ENCODE peak calls at places on chromosomes 6 and 20, in six cellular contexts. One of them, this sample, is unnamed.

GRCh38 chr6:45754432-45754831 is 261.2 kb downstream of the CLIC5 start:
- DNase-seq in ovary: no peak
- DNase-seq in CD8-positive, alpha-beta T cell: no peak
- DNase-seq in GM06990: no peak
- DNase-seq in colonic mucosa: no peak
- DNase-seq in fibroblast of lung: no peak
- DNase-seq in this sample: no peak

GRCh38 chr6:139853302-139853992 is 479.0 kb upstream of the CITED2 start:
- DNase-seq in ovary: no peak
- DNase-seq in CD8-positive, alpha-beta T cell: no peak
- DNase-seq in GM06990: no peak
- DNase-seq in colonic mucosa: peak
- DNase-seq in fibroblast of lung: no peak
- DNase-seq in this sample: peak

GRCh38 chr6:27616313-27617045 is 143.6 kb upstream of the ZNF184 start:
- DNase-seq in ovary: no peak
- DNase-seq in CD8-positive, alpha-beta T cell: no peak
- DNase-seq in GM06990: no peak
- DNase-seq in colonic mucosa: no peak
- DNase-seq in fibroblast of lung: no peak
- DNase-seq in this sample: no peak

GRCh38 chr6:108897371-108897770 is 49.1 kb downstream of the ARMC2 start:
- DNase-seq in ovary: no peak
- DNase-seq in CD8-positive, alpha-beta T cell: no peak
- DNase-seq in GM06990: no peak
- DNase-seq in colonic mucosa: no peak
- DNase-seq in fibroblast of lung: peak
- DNase-seq in this sample: peak

GRCh38 chr20:46814366-46815232 is 80.0 kb upstream of the EYA2 start:
- DNase-seq in ovary: no peak
- DNase-seq in CD8-positive, alpha-beta T cell: no peak
- DNase-seq in GM06990: no peak
- DNase-seq in colonic mucosa: no peak
- DNase-seq in fibroblast of lung: peak
- DNase-seq in this sample: peak

GRCh38 chr6:168968801-168969200 is 284.8 kb downstream of the THBS2 start:
- DNase-seq in ovary: no peak
- DNase-seq in CD8-positive, alpha-beta T cell: no peak
- DNase-seq in GM06990: no peak
- DNase-seq in colonic mucosa: no peak
- DNase-seq in fibroblast of lung: no peak
- DNase-seq in this sample: no peak

GRCh38 chr6:13788820-13789219 is 25.5 kb downstream of the MCUR1 start:
- DNase-seq in ovary: no peak
- DNase-seq in CD8-positive, alpha-beta T cell: no peak
- DNase-seq in GM06990: no peak
- DNase-seq in colonic mucosa: no peak
- DNase-seq in fibroblast of lung: no peak
- DNase-seq in this sample: no peak

GRCh38 chr6:131159578-131159977 is 24.3 kb downstream of the AKAP7 start:
- DNase-seq in ovary: no peak
- DNase-seq in CD8-positive, alpha-beta T cell: no peak
- DNase-seq in GM06990: no peak
- DNase-seq in colonic mucosa: no peak
- DNase-seq in fibroblast of lung: peak
- DNase-seq in this sample: peak

GRCh38 chr20:38355161-38356012 is 9.1 kb downstream of the LBP start:
- DNase-seq in ovary: no peak
- DNase-seq in CD8-positive, alpha-beta T cell: no peak
- DNase-seq in GM06990: peak
- DNase-seq in colonic mucosa: no peak
- DNase-seq in fibroblast of lung: no peak
- DNase-seq in this sample: no peak

GRCh38 chr6:26598267-26598666 is 1.5 kb downstream of the ABT1 start:
- DNase-seq in ovary: peak
- DNase-seq in CD8-positive, alpha-beta T cell: no peak
- DNase-seq in GM06990: no peak
- DNase-seq in colonic mucosa: no peak
- DNase-seq in fibroblast of lung: no peak
- DNase-seq in this sample: no peak

GRCh38 chr6:147285087-147285855 is 81.1 kb downstream of the STXBP5 start:
- DNase-seq in ovary: no peak
- DNase-seq in CD8-positive, alpha-beta T cell: no peak
- DNase-seq in GM06990: no peak
- DNase-seq in colonic mucosa: no peak
- DNase-seq in fibroblast of lung: peak
- DNase-seq in this sample: peak
- TF ChIP-seq CTCF in ovary: peak
- TF ChIP-seq CTCF in CD8-positive, alpha-beta T cell: peak
- TF ChIP-seq CTCF in GM06990: peak
- TF ChIP-seq CTCF in colonic mucosa: peak
- TF ChIP-seq CTCF in fibroblast of lung: no peak
- TF ChIP-seq CTCF in this sample: peak

GRCh38 chr6:16713597-16713996 is 47.7 kb downstream of the ATXN1 start:
- DNase-seq in ovary: no peak
- DNase-seq in CD8-positive, alpha-beta T cell: no peak
- DNase-seq in GM06990: no peak
- DNase-seq in colonic mucosa: no peak
- DNase-seq in fibroblast of lung: no peak
- DNase-seq in this sample: peak

GRCh38 chr6:16712931-16713484 is 48.3 kb downstream of the ATXN1 start:
- DNase-seq in ovary: peak
- DNase-seq in CD8-positive, alpha-beta T cell: no peak
- DNase-seq in GM06990: peak
- DNase-seq in colonic mucosa: no peak
- DNase-seq in fibroblast of lung: peak
- DNase-seq in this sample: peak

GRCh38 chr6:16712250-16712930 is 48.9 kb downstream of the ATXN1 start:
- DNase-seq in ovary: no peak
- DNase-seq in CD8-positive, alpha-beta T cell: no peak
- DNase-seq in GM06990: peak
- DNase-seq in colonic mucosa: no peak
- DNase-seq in fibroblast of lung: no peak
- DNase-seq in this sample: peak

GRCh38 chr6:16707101-16707783 is 54.0 kb downstream of the ATXN1 start:
- DNase-seq in ovary: no peak
- DNase-seq in CD8-positive, alpha-beta T cell: no peak
- DNase-seq in GM06990: no peak
- DNase-seq in colonic mucosa: no peak
- DNase-seq in fibroblast of lung: no peak
- DNase-seq in this sample: no peak

GRCh38 chr6:16711551-16712249 is 49.6 kb downstream of the ATXN1 start:
- DNase-seq in ovary: no peak
- DNase-seq in CD8-positive, alpha-beta T cell: peak
- DNase-seq in GM06990: peak
- DNase-seq in colonic mucosa: no peak
- DNase-seq in fibroblast of lung: no peak
- DNase-seq in this sample: no peak
- H3K4me3 ChIP-seq in ovary: no peak
- H3K4me3 ChIP-seq in CD8-positive, alpha-beta T cell: no peak
- H3K4me3 ChIP-seq in GM06990: peak
- H3K4me3 ChIP-seq in colonic mucosa: no peak
- H3K4me3 ChIP-seq in fibroblast of lung: no peak
- H3K4me3 ChIP-seq in this sample: no peak

DNA sequence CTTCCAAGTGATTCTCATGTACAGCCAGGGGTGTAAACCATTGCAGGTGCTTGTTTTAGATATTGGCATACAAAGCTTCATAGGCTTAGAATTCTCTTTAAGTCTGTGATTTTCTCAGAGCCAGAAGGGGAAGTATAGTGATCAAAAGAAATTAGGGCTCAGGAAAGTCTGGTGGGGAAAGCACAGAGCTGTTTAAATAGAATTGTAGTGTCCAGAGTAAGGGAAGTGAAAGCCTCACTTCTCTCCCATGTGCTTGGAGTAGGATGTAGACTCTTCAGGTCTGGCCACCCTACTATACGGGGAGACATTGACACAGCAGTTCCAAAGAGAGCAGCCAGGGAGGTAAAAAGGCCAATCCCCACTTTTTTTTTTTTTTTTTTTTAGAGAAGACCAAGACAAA is 10.4 kb downstream of the GCNT2 start:
- DNase-seq in ovary: no peak
- DNase-seq in CD8-positive, alpha-beta T cell: no peak
- DNase-seq in GM06990: peak
- DNase-seq in colonic mucosa: no peak
- DNase-seq in fibroblast of lung: no peak
- DNase-seq in this sample: no peak
- TF ChIP-seq CTCF in ovary: no peak
- TF ChIP-seq CTCF in CD8-positive, alpha-beta T cell: no peak
- TF ChIP-seq CTCF in GM06990: no peak
- TF ChIP-seq CTCF in colonic mucosa: no peak
- TF ChIP-seq CTCF in fibroblast of lung: no peak
- TF ChIP-seq CTCF in this sample: no peak

GRCh38 chr6:167698540-167698939 is 128.2 kb upstream of the AFDN start:
- DNase-seq in ovary: no peak
- DNase-seq in CD8-positive, alpha-beta T cell: no peak
- DNase-seq in GM06990: no peak
- DNase-seq in colonic mucosa: no peak
- DNase-seq in fibroblast of lung: no peak
- DNase-seq in this sample: no peak
- H3K4me3 ChIP-seq in ovary: no peak
- H3K4me3 ChIP-seq in CD8-positive, alpha-beta T cell: no peak
- H3K4me3 ChIP-seq in GM06990: no peak
- H3K4me3 ChIP-seq in colonic mucosa: no peak
- H3K4me3 ChIP-seq in fibroblast of lung: no peak
- H3K4me3 ChIP-seq in this sample: no peak

GRCh38 chr6:33798343-33798848 is 5.4 kb downstream of the MLN start:
- DNase-seq in ovary: no peak
- DNase-seq in CD8-positive, alpha-beta T cell: no peak
- DNase-seq in GM06990: no peak
- DNase-seq in colonic mucosa: no peak
- DNase-seq in fibroblast of lung: no peak
- DNase-seq in this sample: no peak
- TF ChIP-seq CTCF in ovary: no peak
- TF ChIP-seq CTCF in CD8-positive, alpha-beta T cell: no peak
- TF ChIP-seq CTCF in GM06990: no peak
- TF ChIP-seq CTCF in colonic mucosa: no peak
- TF ChIP-seq CTCF in fibroblast of lung: no peak
- TF ChIP-seq CTCF in this sample: no peak

GRCh38 chr6:142694054-142694453 is 250.9 kb downstream of the HIVEP2 start:
- DNase-seq in ovary: no peak
- DNase-seq in CD8-positive, alpha-beta T cell: no peak
- DNase-seq in GM06990: no peak
- DNase-seq in colonic mucosa: no peak
- DNase-seq in fibroblast of lung: no peak
- DNase-seq in this sample: no peak
- H3K4me3 ChIP-seq in ovary: no peak
- H3K4me3 ChIP-seq in CD8-positive, alpha-beta T cell: no peak
- H3K4me3 ChIP-seq in GM06990: no peak
- H3K4me3 ChIP-seq in colonic mucosa: no peak
- H3K4me3 ChIP-seq in fibroblast of lung: no peak
- H3K4me3 ChIP-seq in this sample: no peak

DNA sequence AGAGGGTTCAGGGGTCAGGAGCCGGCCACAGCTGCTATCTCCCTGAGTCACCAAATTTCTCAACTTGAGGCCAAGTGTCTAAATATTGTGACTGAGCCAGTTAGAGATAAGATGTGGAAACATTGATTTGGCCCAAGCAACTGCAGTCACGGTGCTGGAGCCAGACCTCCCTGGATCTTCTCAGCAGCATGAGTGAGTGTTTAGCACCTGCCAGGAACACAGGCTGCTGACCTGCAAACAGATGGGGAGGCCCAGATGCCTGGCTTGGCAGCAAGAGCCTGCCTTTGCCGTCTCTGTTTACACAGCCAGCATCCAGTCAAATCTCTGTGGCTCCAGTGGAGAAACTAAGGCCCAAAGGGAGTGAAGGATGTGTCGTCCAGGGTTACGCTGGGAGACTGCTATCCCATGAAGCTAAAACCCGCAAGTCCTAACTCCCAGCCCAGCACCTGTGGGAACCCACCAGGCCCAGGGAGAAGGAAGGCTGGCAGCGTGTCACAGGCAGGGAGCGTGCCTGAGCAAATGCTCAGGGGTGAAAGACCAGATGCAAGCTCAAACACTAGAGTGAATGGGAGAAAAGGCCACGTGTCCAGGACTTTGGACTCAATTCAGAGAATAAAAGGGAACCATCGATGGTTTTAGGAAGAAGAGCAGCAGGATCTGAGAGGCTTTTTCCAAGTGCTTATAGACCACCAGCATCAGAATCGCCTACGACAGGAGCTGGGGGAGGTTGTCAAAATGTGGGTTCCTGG is 15.9 kb upstream of the PTGIS start:
- DNase-seq in ovary: peak
- DNase-seq in CD8-positive, alpha-beta T cell: no peak
- DNase-seq in GM06990: no peak
- DNase-seq in colonic mucosa: peak
- DNase-seq in fibroblast of lung: peak
- DNase-seq in this sample: peak
- TF ChIP-seq CTCF in ovary: no peak
- TF ChIP-seq CTCF in CD8-positive, alpha-beta T cell: no peak
- TF ChIP-seq CTCF in GM06990: no peak
- TF ChIP-seq CTCF in colonic mucosa: no peak
- TF ChIP-seq CTCF in fibroblast of lung: no peak
- TF ChIP-seq CTCF in this sample: no peak

GRCh38 chr20:53827996-53828672 is 234.5 kb upstream of the ZNF217 start:
- DNase-seq in ovary: peak
- DNase-seq in CD8-positive, alpha-beta T cell: no peak
- DNase-seq in GM06990: no peak
- DNase-seq in colonic mucosa: no peak
- DNase-seq in fibroblast of lung: peak
- DNase-seq in this sample: peak
- H3K4me3 ChIP-seq in ovary: peak
- H3K4me3 ChIP-seq in CD8-positive, alpha-beta T cell: peak
- H3K4me3 ChIP-seq in GM06990: no peak
- H3K4me3 ChIP-seq in colonic mucosa: no peak
- H3K4me3 ChIP-seq in fibroblast of lung: peak
- H3K4me3 ChIP-seq in this sample: peak

GRCh38 chr6:166774292-166774691 is 147.2 kb upstream of the RPS6KA2 start:
- DNase-seq in ovary: no peak
- DNase-seq in CD8-positive, alpha-beta T cell: no peak
- DNase-seq in GM06990: no peak
- DNase-seq in colonic mucosa: peak
- DNase-seq in fibroblast of lung: no peak
- DNase-seq in this sample: no peak

GRCh38 chr6:166770216-166771116 is 143.4 kb upstream of the RPS6KA2 start:
- DNase-seq in ovary: no peak
- DNase-seq in CD8-positive, alpha-beta T cell: no peak
- DNase-seq in GM06990: no peak
- DNase-seq in colonic mucosa: no peak
- DNase-seq in fibroblast of lung: no peak
- DNase-seq in this sample: no peak

GRCh38 chr6:166771701-166772100 is 144.7 kb upstream of the RPS6KA2 start:
- DNase-seq in ovary: no peak
- DNase-seq in CD8-positive, alpha-beta T cell: no peak
- DNase-seq in GM06990: no peak
- DNase-seq in colonic mucosa: no peak
- DNase-seq in fibroblast of lung: no peak
- DNase-seq in this sample: no peak

GRCh38 chr6:166774770-166775169 is 147.7 kb upstream of the RPS6KA2 start:
- DNase-seq in ovary: no peak
- DNase-seq in CD8-positive, alpha-beta T cell: no peak
- DNase-seq in GM06990: no peak
- DNase-seq in colonic mucosa: peak
- DNase-seq in fibroblast of lung: no peak
- DNase-seq in this sample: no peak

GRCh38 chr6:166772518-166772917 is 145.5 kb upstream of the RPS6KA2 start:
- DNase-seq in ovary: no peak
- DNase-seq in CD8-positive, alpha-beta T cell: no peak
- DNase-seq in GM06990: no peak
- DNase-seq in colonic mucosa: no peak
- DNase-seq in fibroblast of lung: no peak
- DNase-seq in this sample: no peak
- TF ChIP-seq CTCF in ovary: no peak
- TF ChIP-seq CTCF in CD8-positive, alpha-beta T cell: no peak
- TF ChIP-seq CTCF in GM06990: peak
- TF ChIP-seq CTCF in colonic mucosa: no peak
- TF ChIP-seq CTCF in fibroblast of lung: no peak
- TF ChIP-seq CTCF in this sample: no peak